ENCODE peak calls at places on chromosomes 12 and 14, in five cellular contexts. One of them, this sample, is unnamed.

GRCh38 chr12:52060498-52061177 is 9.1 kb upstream of the ATG101 start:
- DNase-seq in astrocyte: peak
- DNase-seq in hepatocyte: no peak
- DNase-seq in neural progenitor cell: no peak
- DNase-seq in PC-3: no peak
- DNase-seq in this sample: no peak

GRCh38 chr14:33564774-33565630 is 385.9 kb downstream of the EGLN3 start:
- DNase-seq in hepatocyte: no peak
- DNase-seq in astrocyte: peak
- DNase-seq in PC-3: peak
- DNase-seq in neural progenitor cell: no peak
- DNase-seq in this sample: peak

GRCh38 chr12:79690606-79691298 is at the start of gene PAWR:
- DNase-seq in PC-3: peak
- DNase-seq in neural progenitor cell: peak
- DNase-seq in astrocyte: peak
- DNase-seq in hepatocyte: peak
- DNase-seq in this sample: peak

GRCh38 chr14:106277503-106277902 is 751.1 kb downstream of the TMEM121 start:
- DNase-seq in astrocyte: no peak
- DNase-seq in PC-3: no peak
- DNase-seq in neural progenitor cell: no peak
- DNase-seq in hepatocyte: no peak
- DNase-seq in this sample: peak

GRCh38 chr12:22287776-22288621 is 46.5 kb downstream of the ST8SIA1 start:
- DNase-seq in astrocyte: peak
- DNase-seq in hepatocyte: no peak
- DNase-seq in neural progenitor cell: peak
- DNase-seq in PC-3: no peak
- DNase-seq in this sample: no peak

GRCh38 chr12:57628280-57629191 is 4.5 kb downstream of the B4GALNT1 start:
- DNase-seq in hepatocyte: no peak
- DNase-seq in neural progenitor cell: peak
- DNase-seq in PC-3: no peak
- DNase-seq in astrocyte: no peak
- DNase-seq in this sample: no peak

GRCh38 chr14:99203801-99204200 is 68.2 kb downstream of the BCL11B start:
- DNase-seq in PC-3: no peak
- DNase-seq in neural progenitor cell: no peak
- DNase-seq in hepatocyte: no peak
- DNase-seq in astrocyte: no peak
- DNase-seq in this sample: no peak

GRCh38 chr14:23694085-23694975 is 58.2 kb downstream of the DHRS2 start:
- DNase-seq in PC-3: no peak
- DNase-seq in hepatocyte: peak
- DNase-seq in astrocyte: no peak
- DNase-seq in neural progenitor cell: no peak
- DNase-seq in this sample: peak

GRCh38 chr12:8057839-8058238 is 8.3 kb downstream of the C3AR1 start:
- DNase-seq in hepatocyte: peak
- DNase-seq in neural progenitor cell: no peak
- DNase-seq in PC-3: no peak
- DNase-seq in astrocyte: peak
- DNase-seq in this sample: no peak

GRCh38 chr14:77469539-77469938 is 11.6 kb downstream of the AHSA1 start:
- DNase-seq in astrocyte: no peak
- DNase-seq in PC-3: no peak
- DNase-seq in hepatocyte: no peak
- DNase-seq in neural progenitor cell: no peak
- DNase-seq in this sample: no peak

GRCh38 chr14:54435500-54435981 is 5.6 kb downstream of the CNIH1 start:
- DNase-seq in astrocyte: peak
- DNase-seq in PC-3: peak
- DNase-seq in neural progenitor cell: no peak
- DNase-seq in hepatocyte: peak
- DNase-seq in this sample: no peak

GRCh38 chr12:29160230-29160629 is 11.2 kb downstream of the FAR2 start:
- DNase-seq in hepatocyte: no peak
- DNase-seq in neural progenitor cell: no peak
- DNase-seq in astrocyte: no peak
- DNase-seq in PC-3: no peak
- DNase-seq in this sample: no peak

GRCh38 chr12:131794573-131794972 is 33.6 kb upstream of the MMP17 start:
- DNase-seq in neural progenitor cell: no peak
- DNase-seq in hepatocyte: no peak
- DNase-seq in PC-3: no peak
- DNase-seq in astrocyte: no peak
- DNase-seq in this sample: no peak

GRCh38 chr12:107318804-107319535 is 225.6 kb upstream of the CRY1 start:
- DNase-seq in hepatocyte: peak
- DNase-seq in astrocyte: peak
- DNase-seq in neural progenitor cell: peak
- DNase-seq in PC-3: peak
- DNase-seq in this sample: no peak

GRCh38 chr14:31137214-31137889 is 70.2 kb downstream of the HECTD1 start:
- DNase-seq in neural progenitor cell: no peak
- DNase-seq in astrocyte: no peak
- DNase-seq in hepatocyte: no peak
- DNase-seq in PC-3: peak
- DNase-seq in this sample: no peak

GRCh38 chr12:473863-474577 is 14.3 kb downstream of the B4GALNT3 start:
- DNase-seq in hepatocyte: no peak
- DNase-seq in PC-3: no peak
- DNase-seq in neural progenitor cell: peak
- DNase-seq in astrocyte: peak
- DNase-seq in this sample: no peak

GRCh38 chr12:6364037-6364360 is 11.4 kb downstream of the SCNN1A start:
- DNase-seq in PC-3: peak
- DNase-seq in neural progenitor cell: no peak
- DNase-seq in hepatocyte: no peak
- DNase-seq in astrocyte: no peak
- DNase-seq in this sample: no peak

GRCh38 chr12:62995097-62995496 is 60.1 kb upstream of the PPM1H start:
- DNase-seq in astrocyte: no peak
- DNase-seq in neural progenitor cell: peak
- DNase-seq in PC-3: no peak
- DNase-seq in hepatocyte: no peak
- DNase-seq in this sample: no peak

GRCh38 chr14:69532561-69533335 is 41.9 kb downstream of the CCDC177 start:
- DNase-seq in PC-3: peak
- DNase-seq in astrocyte: no peak
- DNase-seq in neural progenitor cell: no peak
- DNase-seq in hepatocyte: peak
- DNase-seq in this sample: no peak

GRCh38 chr12:131493068-131493826 is 217.6 kb upstream of the SFSWAP start:
- DNase-seq in neural progenitor cell: no peak
- DNase-seq in PC-3: no peak
- DNase-seq in astrocyte: no peak
- DNase-seq in hepatocyte: no peak
- DNase-seq in this sample: no peak

GRCh38 chr12:66678640-66679268 is at the start of gene GRIP1:
- DNase-seq in PC-3: peak
- DNase-seq in neural progenitor cell: peak
- DNase-seq in astrocyte: peak
- DNase-seq in hepatocyte: no peak
- DNase-seq in this sample: no peak

GRCh38 chr14:96121660-96122395 is 82.7 kb downstream of the C14orf132 start:
- DNase-seq in hepatocyte: no peak
- DNase-seq in astrocyte: peak
- DNase-seq in PC-3: no peak
- DNase-seq in neural progenitor cell: no peak
- DNase-seq in this sample: no peak

GRCh38 chr12:103596981-103597380 is 9.9 kb downstream of the STAB2 start:
- DNase-seq in hepatocyte: no peak
- DNase-seq in PC-3: no peak
- DNase-seq in neural progenitor cell: no peak
- DNase-seq in astrocyte: no peak
- DNase-seq in this sample: no peak

GRCh38 chr14:69038449-69039286 is 59.6 kb upstream of the ACTN1 start:
- DNase-seq in PC-3: no peak
- DNase-seq in neural progenitor cell: peak
- DNase-seq in astrocyte: peak
- DNase-seq in hepatocyte: peak
- DNase-seq in this sample: no peak

GRCh38 chr12:98424726-98425401 is 90.5 kb upstream of the TMPO start:
- DNase-seq in PC-3: peak
- DNase-seq in astrocyte: peak
- DNase-seq in neural progenitor cell: peak
- DNase-seq in hepatocyte: peak
- DNase-seq in this sample: peak

GRCh38 chr12:6606331-6607131 is 648 bp downstream of the CHD4 start:
- DNase-seq in astrocyte: no peak
- DNase-seq in neural progenitor cell: peak
- DNase-seq in PC-3: no peak
- DNase-seq in hepatocyte: peak
- DNase-seq in this sample: peak

GRCh38 chr12:131711551-131712205 is 788 bp downstream of the SFSWAP start:
- DNase-seq in neural progenitor cell: peak
- DNase-seq in hepatocyte: peak
- DNase-seq in PC-3: no peak
- DNase-seq in astrocyte: no peak
- DNase-seq in this sample: no peak

GRCh38 chr12:4267904-4268548 is 5.5 kb upstream of the CCND2 start:
- DNase-seq in neural progenitor cell: no peak
- DNase-seq in hepatocyte: no peak
- DNase-seq in PC-3: no peak
- DNase-seq in astrocyte: no peak
- DNase-seq in this sample: no peak
- TF ChIP-seq EZH2 in neural progenitor cell: peak
- TF ChIP-seq EZH2 in hepatocyte: no peak
- TF ChIP-seq EZH2 in PC-3: no peak
- TF ChIP-seq EZH2 in astrocyte: no peak
- TF ChIP-seq EZH2 in this sample: no peak

DNA sequence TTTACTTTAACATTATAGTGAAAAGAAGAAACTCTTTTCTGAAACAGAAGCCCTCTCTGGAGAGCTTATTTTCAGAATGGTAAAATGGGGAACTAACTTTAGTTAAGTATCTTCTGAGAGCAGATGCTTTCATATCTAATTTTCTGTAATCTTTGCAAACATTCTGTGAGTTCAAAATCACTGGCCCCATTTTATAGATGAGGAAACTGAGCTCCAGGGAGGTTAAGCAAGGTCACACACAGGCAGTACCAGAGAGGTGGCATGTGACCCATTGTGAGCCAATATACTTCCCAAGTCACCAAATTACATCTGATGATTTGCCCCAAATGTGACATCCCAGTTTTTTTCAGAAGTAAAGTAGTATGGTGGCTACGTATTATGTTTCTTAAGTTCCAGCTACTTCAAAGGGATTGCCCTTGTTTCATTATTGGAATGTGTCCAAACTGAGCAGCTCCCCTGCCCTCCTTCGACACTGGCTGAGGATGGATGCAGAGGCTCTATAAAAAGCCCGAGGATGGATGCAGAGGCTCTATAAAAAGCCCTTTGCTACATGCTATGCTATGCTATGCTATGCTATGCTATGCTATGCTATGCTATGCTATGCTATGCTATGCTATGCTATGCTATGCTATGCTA is 36.2 kb upstream of the NUDT4 start:
- DNase-seq in PC-3: no peak
- DNase-seq in hepatocyte: no peak
- DNase-seq in astrocyte: no peak
- DNase-seq in neural progenitor cell: no peak
- DNase-seq in this sample: no peak
- TF ChIP-seq EZH2 in PC-3: no peak
- TF ChIP-seq EZH2 in hepatocyte: no peak
- TF ChIP-seq EZH2 in astrocyte: no peak
- TF ChIP-seq EZH2 in neural progenitor cell: no peak
- TF ChIP-seq EZH2 in this sample: no peak

DNA sequence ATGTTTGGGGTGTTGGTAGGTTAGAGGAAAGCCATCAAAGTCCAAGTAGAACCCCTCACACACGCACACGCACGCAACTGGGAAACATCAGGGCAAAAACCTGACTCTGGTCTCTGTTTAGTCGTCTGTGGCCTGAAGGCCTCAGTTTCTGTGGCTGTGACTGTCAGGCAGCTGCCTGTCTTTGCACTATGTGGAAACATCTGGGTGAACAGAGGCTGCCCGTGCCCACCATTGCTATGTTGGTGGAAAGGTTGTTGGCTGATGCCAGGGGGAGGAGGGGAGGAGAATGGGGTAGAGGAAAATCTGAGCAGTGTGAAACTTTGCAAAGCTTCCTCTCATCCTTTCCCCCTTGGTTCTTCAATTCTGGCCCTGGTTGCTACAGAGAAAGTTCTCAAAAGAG is 7.4 kb downstream of the HOXC10 start:
- DNase-seq in astrocyte: no peak
- DNase-seq in PC-3: no peak
- DNase-seq in hepatocyte: no peak
- DNase-seq in neural progenitor cell: no peak
- DNase-seq in this sample: no peak
- TF ChIP-seq EZH2 in astrocyte: no peak
- TF ChIP-seq EZH2 in PC-3: no peak
- TF ChIP-seq EZH2 in hepatocyte: no peak
- TF ChIP-seq EZH2 in neural progenitor cell: no peak
- TF ChIP-seq EZH2 in this sample: no peak

GRCh38 chr12:49342066-49342913 is 4.4 kb upstream of the DNAJC22 start:
- DNase-seq in neural progenitor cell: peak
- DNase-seq in astrocyte: peak
- DNase-seq in hepatocyte: peak
- DNase-seq in PC-3: peak
- DNase-seq in this sample: peak
- TF ChIP-seq EZH2 in neural progenitor cell: peak
- TF ChIP-seq EZH2 in astrocyte: peak
- TF ChIP-seq EZH2 in hepatocyte: peak
- TF ChIP-seq EZH2 in PC-3: no peak
- TF ChIP-seq EZH2 in this sample: no peak

DNA sequence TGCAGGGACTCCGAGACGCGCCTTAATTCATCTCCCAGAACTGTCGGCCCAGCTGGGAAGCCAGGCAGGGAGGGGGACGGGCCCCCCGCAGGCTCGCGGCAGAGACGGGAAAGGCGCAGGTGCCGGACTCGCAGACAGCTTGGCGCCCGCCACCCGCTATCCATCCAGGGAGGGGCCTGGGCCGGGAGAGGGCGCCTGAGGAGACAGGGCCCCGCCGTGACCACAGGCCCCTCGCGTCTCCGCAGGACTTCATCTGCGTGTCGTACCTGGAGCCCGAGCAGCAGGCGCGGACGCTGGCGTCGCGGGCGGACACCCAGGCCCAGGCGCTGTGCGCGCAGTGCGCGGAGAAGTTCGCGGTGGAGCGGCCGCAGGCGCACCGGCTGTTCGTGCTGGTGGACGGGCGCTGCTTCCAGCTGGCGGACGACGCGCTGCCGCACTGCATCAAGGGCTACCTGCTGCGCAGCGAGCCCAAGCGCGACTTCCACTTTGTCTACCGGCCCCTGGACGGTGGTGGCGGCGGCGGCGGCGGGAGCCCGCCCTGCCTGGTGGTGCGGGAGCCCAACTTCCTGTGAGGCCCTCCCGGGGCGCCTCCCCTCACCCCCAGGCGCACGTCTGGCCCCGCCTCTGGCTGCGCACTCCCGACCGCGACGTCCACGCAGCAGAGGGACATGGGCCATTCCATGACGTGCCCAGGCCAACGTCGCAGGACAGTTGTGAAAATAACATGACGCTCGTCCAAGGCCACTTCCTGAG is 60.6 kb downstream of the LGMN start:
- DNase-seq in PC-3: no peak
- DNase-seq in hepatocyte: peak
- DNase-seq in astrocyte: peak
- DNase-seq in neural progenitor cell: peak
- DNase-seq in this sample: no peak
- TF ChIP-seq EZH2 in PC-3: no peak
- TF ChIP-seq EZH2 in hepatocyte: no peak
- TF ChIP-seq EZH2 in astrocyte: no peak
- TF ChIP-seq EZH2 in neural progenitor cell: peak
- TF ChIP-seq EZH2 in this sample: no peak